ENCODE peak calls at places on chromosome 11, in four cellular contexts. R, B, E and S are unnamed samples.

GRCh38 chr11:88281317-88281712 is 56.2 kb downstream of the CTSC start:
- DNase-seq in R (peak; percentile 25), B (no peak), E (no peak), S (no peak)

GRCh38 chr11:86990079-86990478 is 34.9 kb upstream of the FZD4 start:
- DNase-seq in R (no peak), B (no peak), E (no peak), S (no peak)

GRCh38 chr11:46541593-46542371 is 52.0 kb downstream of the AMBRA1 start:
- DNase-seq in R (peak; percentile 77), B (no peak), E (peak; percentile 51), S (no peak)

GRCh38 chr11:17561111-17561415 is 14.0 kb downstream of the OTOG start:
- DNase-seq in R (no peak), B (no peak), E (no peak), S (no peak)

GRCh38 chr11:88313441-88313840 is 24.1 kb downstream of the CTSC start:
- DNase-seq in R (no peak), B (no peak), E (no peak), S (no peak)

GRCh38 chr11:121958978-121959340 is 157.1 kb downstream of the BLID start:
- DNase-seq in R (no peak), B (no peak), E (no peak), S (no peak)

GRCh38 chr11:56271092-56271491 is 2.9 kb upstream of the OR5T1 start:
- DNase-seq in R (no peak), B (no peak), E (no peak), S (no peak)

GRCh38 chr11:43129329-43129728 is 182.5 kb upstream of the API5 start:
- DNase-seq in R (no peak), B (no peak), E (no peak), S (no peak)

GRCh38 chr11:100761806-100762205 is 74.7 kb downstream of the ARHGAP42 start:
- DNase-seq in R (no peak), B (no peak), E (no peak), S (no peak)

GRCh38 chr11:131281316-131281715 is 89.1 kb upstream of the NTM start:
- DNase-seq in R (no peak), B (no peak), E (no peak), S (no peak)

GRCh38 chr11:74325649-74326645 is 14.5 kb upstream of the P4HA3 start:
- DNase-seq in R (peak; percentile 90), B (no peak), E (peak; percentile 74), S (peak; percentile 96)

GRCh38 chr11:109249597-109249996 is 172.4 kb upstream of the C11orf87 start:
- DNase-seq in R (no peak), B (no peak), E (no peak), S (no peak)

GRCh38 chr11:120517390-120518315 is 6.1 kb downstream of the GRIK4 start:
- DNase-seq in R (no peak), B (peak; percentile 66), E (no peak), S (peak; percentile 20)

GRCh38 chr11:132024587-132025295 is 654.3 kb downstream of the NTM start:
- DNase-seq in R (no peak), B (no peak), E (no peak), S (peak; percentile 47)

GRCh38 chr11:110367571-110367970 is 62.2 kb upstream of the FDX1 start:
- DNase-seq in R (no peak), B (no peak), E (no peak), S (peak; percentile 44)

GRCh38 chr11:47946682-47947575 is 33.4 kb upstream of the PTPRJ start:
- DNase-seq in R (peak; percentile 88), B (peak; percentile 75), E (peak; percentile 46), S (peak; percentile 88)

GRCh38 chr11:72232260-72233055 is 7.9 kb downstream of the INPPL1 start:
- DNase-seq in R (no peak), B (peak; percentile 41), E (no peak), S (no peak)

GRCh38 chr11:72234514-72234830 is 9.5 kb downstream of the PHOX2A start:
- DNase-seq in R (no peak), B (peak; percentile 51), E (no peak), S (no peak)

GRCh38 chr11:72233056-72233772 is 8.6 kb downstream of the INPPL1 start:
- DNase-seq in R (no peak), B (peak; percentile 49), E (no peak), S (no peak)

GRCh38 chr11:72234920-72235319 is 9.1 kb downstream of the PHOX2A start:
- DNase-seq in R (no peak), B (no peak), E (no peak), S (no peak)

DNA sequence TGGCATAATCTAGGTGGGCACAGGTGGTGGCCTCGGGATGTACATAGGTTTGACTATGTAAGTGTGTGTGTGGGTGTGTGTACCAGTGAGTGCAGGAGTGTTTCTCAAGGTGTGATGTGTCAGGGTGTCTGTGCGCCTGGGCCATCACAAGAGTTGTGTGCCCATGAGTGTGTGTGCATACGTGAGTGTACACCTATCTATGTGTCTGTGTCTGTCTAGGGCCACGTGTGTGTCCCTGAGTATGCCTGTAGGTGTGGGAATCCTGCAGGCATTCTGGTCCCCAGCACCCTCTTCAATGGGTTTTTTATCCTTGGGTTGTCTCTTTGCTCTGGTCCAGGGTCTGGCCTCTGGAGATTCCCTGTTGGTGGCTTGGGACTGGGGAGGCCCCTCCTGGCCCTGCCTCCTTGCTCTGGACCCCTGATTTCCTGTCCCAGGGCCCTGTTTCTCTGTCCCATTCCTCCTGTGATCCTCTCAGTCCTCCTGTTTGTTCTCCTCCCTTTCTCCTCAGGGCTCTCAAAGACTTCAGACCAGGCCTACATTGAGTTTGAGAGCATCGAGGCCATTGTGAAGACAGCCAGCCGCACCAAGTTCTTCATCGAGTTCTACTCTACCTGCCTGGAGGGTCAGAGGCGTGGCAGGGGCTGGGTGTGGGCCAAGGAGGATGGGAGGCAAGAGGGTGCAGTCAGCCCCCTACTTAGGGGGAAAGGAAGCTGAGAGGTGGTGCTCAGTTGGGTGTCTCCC is 9.4 kb downstream of the INPPL1 start:
- DNase-seq in R (no peak), B (peak; percentile 53), E (no peak), S (no peak)
- H3K36me3 ChIP-seq in R (peaks cover 87% of the 10 kb centered on the region), B (peaks cover 4% of the 10 kb centered on the region), E (peaks cover 33% of the 10 kb centered on the region), S (peaks cover 78% of the 10 kb centered on the region)

DNA sequence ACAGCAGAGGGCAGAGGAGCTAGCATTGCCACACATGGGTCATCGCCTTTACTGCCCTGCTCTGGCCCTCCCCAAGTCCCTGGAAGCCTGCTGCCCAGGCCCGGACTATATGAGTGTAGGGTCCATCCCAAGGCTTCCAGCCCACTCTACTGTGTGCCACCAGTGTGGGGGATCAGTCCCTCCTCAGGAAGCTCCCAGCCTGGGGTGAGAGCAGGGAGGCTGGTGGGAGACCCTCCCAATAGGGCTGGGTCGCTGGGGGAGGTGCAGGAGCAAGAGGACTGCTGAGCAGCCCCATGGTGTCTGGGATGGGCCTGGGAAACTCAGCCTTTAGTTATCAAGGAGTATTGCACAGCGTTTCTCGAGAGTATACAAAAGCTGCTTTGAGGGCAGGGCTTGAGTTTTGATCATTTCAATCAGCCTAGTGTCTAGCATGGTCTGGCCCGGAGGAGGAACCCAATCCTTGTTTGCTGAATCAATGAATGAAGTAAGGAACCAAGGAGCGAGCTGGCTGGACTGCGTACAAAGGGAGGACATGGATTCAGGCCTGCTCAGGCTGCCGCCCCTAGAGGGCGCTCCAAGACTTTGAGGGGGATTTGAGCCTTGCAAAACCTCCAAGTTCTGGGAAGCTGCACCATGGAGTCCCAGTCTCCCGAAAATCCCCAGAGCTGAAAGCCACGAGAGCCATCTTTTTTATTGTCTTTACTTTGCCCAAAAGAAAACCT is 89.0 kb upstream of the PARVA start:
- DNase-seq in R (peak; percentile 79), B (no peak), E (peak; percentile 83), S (peak; percentile 87)
- H3K27ac ChIP-seq in R (peak overlapping the region; percentile 92), B (peak overlapping the region; percentile 53), E (peak overlapping the region; percentile 74), S (peak overlapping the region; percentile 97)

DNA sequence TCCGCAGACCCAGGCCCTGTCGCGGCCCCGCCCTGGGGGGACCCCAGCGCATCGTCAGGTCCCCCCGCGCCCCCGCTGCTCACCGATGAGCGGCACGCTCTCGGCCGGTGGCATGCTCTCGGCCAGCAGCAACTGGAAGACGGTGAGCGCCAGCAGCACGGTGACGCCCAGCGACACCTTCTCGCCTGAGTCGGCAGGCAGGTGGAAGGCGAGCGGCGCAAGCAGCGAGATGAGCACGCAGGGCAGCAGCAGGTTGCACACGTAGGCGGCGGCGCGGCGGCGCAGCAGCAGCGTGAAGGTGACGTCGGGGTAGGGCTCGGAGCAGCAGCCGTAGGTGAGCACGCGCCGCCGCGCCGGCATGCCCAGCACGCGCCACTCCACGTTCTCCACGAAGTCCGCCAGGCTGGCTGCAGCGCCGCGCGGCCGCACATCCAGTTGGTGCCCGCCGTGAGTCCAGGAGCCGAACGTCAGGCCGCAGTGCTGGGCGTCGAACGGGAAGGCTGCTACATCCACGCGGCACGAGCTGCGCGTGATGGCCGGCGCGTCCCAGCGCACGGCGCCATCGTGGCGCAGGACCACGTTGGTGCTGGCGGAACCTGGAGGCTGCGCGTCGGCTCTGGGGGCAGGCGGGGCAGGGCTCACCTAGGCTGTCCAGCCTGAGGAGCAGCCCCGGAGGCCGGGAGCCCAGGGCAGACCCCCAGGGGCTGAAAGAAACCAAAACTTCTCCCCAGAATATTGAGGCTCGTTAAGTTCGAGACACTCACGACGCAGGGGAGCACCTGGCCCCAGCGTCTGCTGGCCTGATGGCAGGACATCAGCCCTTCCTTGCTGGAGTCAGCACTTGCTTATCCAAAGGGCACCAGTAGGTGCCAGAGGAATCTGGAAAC is 3.8 kb downstream of the CHRNA10 start:
- DNase-seq in R (no peak), B (no peak), E (no peak), S (no peak)
- H3K36me3 ChIP-seq in R (peaks cover 35% of the 10 kb centered on the region), B (no peaks in the 10 kb centered on the region), E (peaks cover 7% of the 10 kb centered on the region), S (no peaks in the 10 kb centered on the region)

GRCh38 chr11:72070486-72070885 is 9.9 kb downstream of the NUMA1 start:
- DNase-seq in R (no peak), B (no peak), E (no peak), S (no peak)
- H3K27ac ChIP-seq in R (peak overlapping the region; percentile 95), B (peak overlapping the region; percentile 84), E (peak overlapping the region; percentile 55), S (peak overlapping the region; percentile 50)

GRCh38 chr11:62712413-62712812 is 4.9 kb downstream of the GNG3 start:
- DNase-seq in R (no peak), B (no peak), E (no peak), S (no peak)
- H3K36me3 ChIP-seq in R (peaks cover 68% of the 10 kb centered on the region), B (no peaks in the 10 kb centered on the region), E (peaks cover 31% of the 10 kb centered on the region), S (peaks cover 32% of the 10 kb centered on the region)

DNA sequence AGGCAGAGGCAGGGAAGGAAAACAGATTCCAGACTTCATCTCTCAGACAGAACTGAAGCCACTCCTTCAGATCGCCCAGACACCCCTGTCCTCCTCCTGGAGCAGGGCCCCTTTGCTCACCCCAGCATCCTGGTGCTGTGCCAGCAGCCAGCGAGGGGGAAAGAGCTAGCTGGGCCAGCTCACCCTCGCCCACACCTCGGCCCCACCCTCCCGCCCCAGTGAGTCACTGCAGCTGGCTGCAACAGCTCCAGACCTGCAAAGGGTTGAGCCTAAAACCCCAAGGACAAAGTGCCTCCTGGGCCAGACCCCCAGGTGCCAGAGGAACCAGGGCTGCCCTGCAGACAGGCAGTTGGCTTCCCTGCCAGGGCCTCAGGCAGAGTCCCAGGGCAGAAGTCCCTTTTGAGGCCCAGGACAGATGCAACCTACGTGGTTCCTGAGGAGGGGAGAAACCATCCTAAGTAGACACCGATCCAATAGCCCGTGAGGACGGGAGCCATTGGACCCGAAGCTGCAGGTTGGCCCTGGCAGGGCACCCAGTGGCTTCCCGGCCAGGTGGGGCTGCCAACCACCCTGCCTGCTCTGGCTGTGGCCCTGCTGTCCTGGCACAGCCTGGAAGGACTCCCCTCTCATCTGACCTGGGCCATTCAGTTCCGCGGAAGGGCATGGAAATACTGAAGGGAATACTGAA is 7.2 kb downstream of the AHNAK start:
- DNase-seq in R (peak; percentile 77), B (no peak), E (peak; percentile 73), S (peak; percentile 65)
- H3K27ac ChIP-seq in R (peak overlapping the region; percentile 78), B (peak overlapping the region; percentile 93), E (peak overlapping the region; percentile 55), S (peak overlapping the region; percentile 29)